ENCODE peak calls at places on chromosomes 7 and 10, in four cellular contexts. W is putamen; F is stimulated activated CD8-positive, alpha-beta memory T cell treated with anti-CD3 and anti-CD28 coated beads, Interleukin-4, amount 100 ng/mL, for 1 hour; B is activated B cell treated with CpG ODN at 0.5 μM for 24 hours. C is an unnamed sample.

GRCh38 chr7:68461430-68461829 is 1136.8 kb upstream of the AUTS2 start:
- DNase-seq in F (no peak), B (no peak), W (no peak), C (no peak)

GRCh38 chr10:53597835-53598251 is 825.3 kb upstream of the MBL2 start:
- DNase-seq in B (no peak), F (no peak), W (no peak), C (no peak)

GRCh38 chr10:125460326-125460725 is 222.6 kb downstream of the TEX36 start:
- DNase-seq in W (no peak), F (no peak), B (no peak), C (no peak)

GRCh38 chr7:100053201-100053600 is 3.6 kb downstream of the ZSCAN21 start:
- DNase-seq in W (peak), B (no peak), F (no peak), C (no peak)

GRCh38 chr10:112307631-112308502 is 24.7 kb downstream of the TECTB start:
- DNase-seq in W (peak), B (no peak), F (no peak), C (no peak)

GRCh38 chr7:153858335-153858734 is 193.9 kb upstream of the DPP6 start:
- DNase-seq in B (no peak), W (no peak), F (no peak), C (no peak)

GRCh38 chr7:1923409-1924053 is 253.5 kb downstream of the ELFN1 start:
- DNase-seq in W (no peak), B (no peak), F (no peak), C (no peak)

GRCh38 chr10:67603701-67604100 is 92.3 kb downstream of the CTNNA3 start:
- DNase-seq in B (no peak), W (no peak), F (no peak), C (no peak)

GRCh38 chr7:18087031-18087686 is 59.5 kb upstream of the PRPS1L1 start:
- DNase-seq in W (no peak), B (no peak), F (no peak), C (peak)

GRCh38 chr10:33238643-33239042 is 95.8 kb downstream of the NRP1 start:
- DNase-seq in W (no peak), B (no peak), F (no peak), C (no peak)

GRCh38 chr10:132861116-132861691 is 75.3 kb upstream of the NKX6-2 start:
- DNase-seq in B (peak), F (no peak), W (no peak), C (peak)

GRCh38 chr7:136884492-136884891 is 16.0 kb downstream of the CHRM2 start:
- DNase-seq in W (no peak), F (no peak), B (no peak), C (no peak)

GRCh38 chr10:119933179-119933578 is 40.6 kb downstream of the SEC23IP start:
- DNase-seq in F (no peak), B (no peak), W (peak), C (no peak)

GRCh38 chr10:21030096-21030495 is 133.0 kb upstream of the NEBL start:
- DNase-seq in F (no peak), B (no peak), W (no peak), C (no peak)

GRCh38 chr10:113530476-113530875 is 22.4 kb upstream of the HABP2 start:
- DNase-seq in B (no peak), F (no peak), W (no peak), C (no peak)

GRCh38 chr7:112995091-112995824 is 91.4 kb downstream of the GPR85 start:
- DNase-seq in F (no peak), W (no peak), B (no peak), C (no peak)

GRCh38 chr7:102009628-102010027 is 192.2 kb downstream of the CUX1 start:
- DNase-seq in B (no peak), F (no peak), W (no peak), C (no peak)

GRCh38 chr7:92848441-92848840 is 12.1 kb upstream of the CDK6 start:
- DNase-seq in W (no peak), F (no peak), B (no peak), C (no peak)

GRCh38 chr7:102024769-102025391 is 207.5 kb downstream of the CUX1 start:
- DNase-seq in F (no peak), B (no peak), W (no peak), C (no peak)

GRCh38 chr10:97771055-97771811 is 566 bp downstream of the SFRP5 start:
- DNase-seq in W (no peak), F (no peak), B (no peak), C (peak)

GRCh38 chr7:11216276-11216675 is 242.6 kb downstream of the PHF14 start:
- DNase-seq in B (no peak), W (no peak), F (no peak), C (no peak)

GRCh38 chr10:83991986-83992753 is 147.1 kb upstream of the GHITM start:
- DNase-seq in F (no peak), B (no peak), W (no peak), C (no peak)

GRCh38 chr7:91957823-91958222 is 17.2 kb downstream of the AKAP9 start:
- DNase-seq in B (no peak), F (no peak), W (no peak), C (no peak)

GRCh38 chr10:5971315-5971832 is 6.0 kb downstream of the IL15RA start:
- DNase-seq in F (no peak), B (no peak), W (no peak), C (no peak)

GRCh38 chr10:122258136-122259074 is 12.7 kb upstream of the BTBD16 start:
- DNase-seq in W (no peak), F (no peak), B (no peak), C (no peak)

C was measured in left lung.